ENCODE peak calls at places on chromosomes 3 and 15, in five cellular contexts. One of them, this sample, is unnamed.

GRCh38 chr15:98076021-98076816 is 115.7 kb downstream of the ARRDC4 start:
- DNase-seq in body of pancreas: no peak
- DNase-seq in lower leg skin: no peak
- DNase-seq in A549: peak
- DNase-seq in uterus: peak
- DNase-seq in this sample: no peak

GRCh38 chr3:113132571-113132996 is 78.8 kb upstream of the BOC start:
- DNase-seq in body of pancreas: no peak
- DNase-seq in lower leg skin: no peak
- DNase-seq in A549: no peak
- DNase-seq in uterus: no peak
- DNase-seq in this sample: no peak

GRCh38 chr3:47578119-47578630 is 490 bp downstream of the CSPG5 start:
- DNase-seq in body of pancreas: peak
- DNase-seq in lower leg skin: no peak
- DNase-seq in A549: no peak
- DNase-seq in uterus: peak
- DNase-seq in this sample: peak

GRCh38 chr3:99920530-99921376 is 103.1 kb downstream of the CMSS1 start:
- DNase-seq in body of pancreas: peak
- DNase-seq in lower leg skin: peak
- DNase-seq in A549: peak
- DNase-seq in uterus: peak
- DNase-seq in this sample: no peak

GRCh38 chr3:143367171-143367570 is 247.6 kb downstream of the CHST2 start:
- DNase-seq in body of pancreas: no peak
- DNase-seq in lower leg skin: no peak
- DNase-seq in A549: no peak
- DNase-seq in uterus: no peak
- DNase-seq in this sample: no peak

GRCh38 chr15:98421419-98422085 is 226.8 kb upstream of the IGF1R start:
- DNase-seq in body of pancreas: peak
- DNase-seq in lower leg skin: peak
- DNase-seq in A549: peak
- DNase-seq in uterus: peak
- DNase-seq in this sample: peak

GRCh38 chr3:129365779-129366178 is 62.7 kb downstream of the EFCAB12 start:
- DNase-seq in body of pancreas: no peak
- DNase-seq in lower leg skin: no peak
- DNase-seq in A549: no peak
- DNase-seq in uterus: no peak
- DNase-seq in this sample: no peak

GRCh38 chr3:105274958-105275357 is 91.8 kb upstream of the ALCAM start:
- DNase-seq in body of pancreas: no peak
- DNase-seq in lower leg skin: no peak
- DNase-seq in A549: peak
- DNase-seq in uterus: no peak
- DNase-seq in this sample: no peak

GRCh38 chr15:31293655-31294054 is 33.0 kb upstream of the KLF13 start:
- DNase-seq in body of pancreas: no peak
- DNase-seq in lower leg skin: no peak
- DNase-seq in A549: no peak
- DNase-seq in uterus: no peak
- DNase-seq in this sample: no peak

GRCh38 chr3:121883507-121883906 is 10.7 kb upstream of the SLC15A2 start:
- DNase-seq in body of pancreas: no peak
- DNase-seq in lower leg skin: no peak
- DNase-seq in A549: peak
- DNase-seq in uterus: no peak
- DNase-seq in this sample: no peak

GRCh38 chr15:47705601-47706000 is 11.7 kb upstream of the SEMA6D start:
- DNase-seq in body of pancreas: peak
- DNase-seq in lower leg skin: no peak
- DNase-seq in A549: no peak
- DNase-seq in uterus: no peak
- DNase-seq in this sample: no peak

GRCh38 chr3:158847466-158847849 is 45.6 kb downstream of the MFSD1 start:
- DNase-seq in body of pancreas: no peak
- DNase-seq in lower leg skin: no peak
- DNase-seq in A549: no peak
- DNase-seq in uterus: no peak
- DNase-seq in this sample: no peak

GRCh38 chr3:17125738-17126137 is 241.0 kb downstream of the PLCL2 start:
- DNase-seq in body of pancreas: no peak
- DNase-seq in lower leg skin: no peak
- DNase-seq in A549: no peak
- DNase-seq in uterus: no peak
- DNase-seq in this sample: no peak

GRCh38 chr3:127764841-127765362 is 57.4 kb downstream of the MGLL start:
- DNase-seq in body of pancreas: no peak
- DNase-seq in lower leg skin: no peak
- DNase-seq in A549: no peak
- DNase-seq in uterus: no peak
- DNase-seq in this sample: no peak

GRCh38 chr3:107662586-107662985 is 139.8 kb downstream of the BBX start:
- DNase-seq in body of pancreas: no peak
- DNase-seq in lower leg skin: no peak
- DNase-seq in A549: no peak
- DNase-seq in uterus: no peak
- DNase-seq in this sample: no peak

GRCh38 chr3:45462522-45463262 is 74.3 kb downstream of the LARS2 start:
- DNase-seq in body of pancreas: no peak
- DNase-seq in lower leg skin: no peak
- DNase-seq in A549: no peak
- DNase-seq in uterus: no peak
- DNase-seq in this sample: peak

GRCh38 chr3:41193822-41194539 is 5.3 kb upstream of the CTNNB1 start:
- DNase-seq in body of pancreas: no peak
- DNase-seq in lower leg skin: no peak
- DNase-seq in A549: no peak
- DNase-seq in uterus: no peak
- DNase-seq in this sample: no peak

GRCh38 chr15:87752250-87752951 is 504.1 kb downstream of the NTRK3 start:
- DNase-seq in body of pancreas: no peak
- DNase-seq in lower leg skin: no peak
- DNase-seq in A549: peak
- DNase-seq in uterus: no peak
- DNase-seq in this sample: no peak

GRCh38 chr15:60347480-60348069 is 50.2 kb downstream of the ANXA2 start:
- DNase-seq in body of pancreas: no peak
- DNase-seq in lower leg skin: no peak
- DNase-seq in A549: no peak
- DNase-seq in uterus: no peak
- DNase-seq in this sample: no peak

GRCh38 chr3:152127058-152127457 is 141.7 kb upstream of the MBNL1 start:
- DNase-seq in body of pancreas: no peak
- DNase-seq in lower leg skin: no peak
- DNase-seq in A549: no peak
- DNase-seq in uterus: no peak
- DNase-seq in this sample: peak

GRCh38 chr3:182470187-182470586 is 323.1 kb upstream of the ATP11B start:
- DNase-seq in body of pancreas: no peak
- DNase-seq in lower leg skin: no peak
- DNase-seq in A549: no peak
- DNase-seq in uterus: no peak
- DNase-seq in this sample: no peak

GRCh38 chr3:143526016-143526540 is 322.2 kb downstream of the SLC9A9 start:
- DNase-seq in body of pancreas: no peak
- DNase-seq in lower leg skin: no peak
- DNase-seq in A549: no peak
- DNase-seq in uterus: no peak
- DNase-seq in this sample: no peak

GRCh38 chr3:183762304-183762703 is 63.1 kb downstream of the MAP6D1 start:
- DNase-seq in body of pancreas: no peak
- DNase-seq in lower leg skin: no peak
- DNase-seq in A549: no peak
- DNase-seq in uterus: no peak
- DNase-seq in this sample: no peak

GRCh38 chr15:62455441-62455921 is 290.4 kb upstream of the C2CD4B start:
- DNase-seq in body of pancreas: no peak
- DNase-seq in lower leg skin: no peak
- DNase-seq in A549: no peak
- DNase-seq in uterus: no peak
- DNase-seq in this sample: no peak

GRCh38 chr15:67125589-67126502 is 60.4 kb downstream of the SMAD3 start:
- DNase-seq in body of pancreas: peak
- DNase-seq in lower leg skin: peak
- DNase-seq in A549: peak
- DNase-seq in uterus: peak
- DNase-seq in this sample: no peak

GRCh38 chr3:130897316-130897715 is 3.4 kb downstream of the ATP2C1 start:
- DNase-seq in body of pancreas: no peak
- DNase-seq in lower leg skin: no peak
- DNase-seq in A549: no peak
- DNase-seq in uterus: no peak
- DNase-seq in this sample: no peak

GRCh38 chr15:39781967-39782292 is 711 bp downstream of the FSIP1 start:
- DNase-seq in body of pancreas: no peak
- DNase-seq in lower leg skin: no peak
- DNase-seq in A549: no peak
- DNase-seq in uterus: no peak
- DNase-seq in this sample: no peak

DNA sequence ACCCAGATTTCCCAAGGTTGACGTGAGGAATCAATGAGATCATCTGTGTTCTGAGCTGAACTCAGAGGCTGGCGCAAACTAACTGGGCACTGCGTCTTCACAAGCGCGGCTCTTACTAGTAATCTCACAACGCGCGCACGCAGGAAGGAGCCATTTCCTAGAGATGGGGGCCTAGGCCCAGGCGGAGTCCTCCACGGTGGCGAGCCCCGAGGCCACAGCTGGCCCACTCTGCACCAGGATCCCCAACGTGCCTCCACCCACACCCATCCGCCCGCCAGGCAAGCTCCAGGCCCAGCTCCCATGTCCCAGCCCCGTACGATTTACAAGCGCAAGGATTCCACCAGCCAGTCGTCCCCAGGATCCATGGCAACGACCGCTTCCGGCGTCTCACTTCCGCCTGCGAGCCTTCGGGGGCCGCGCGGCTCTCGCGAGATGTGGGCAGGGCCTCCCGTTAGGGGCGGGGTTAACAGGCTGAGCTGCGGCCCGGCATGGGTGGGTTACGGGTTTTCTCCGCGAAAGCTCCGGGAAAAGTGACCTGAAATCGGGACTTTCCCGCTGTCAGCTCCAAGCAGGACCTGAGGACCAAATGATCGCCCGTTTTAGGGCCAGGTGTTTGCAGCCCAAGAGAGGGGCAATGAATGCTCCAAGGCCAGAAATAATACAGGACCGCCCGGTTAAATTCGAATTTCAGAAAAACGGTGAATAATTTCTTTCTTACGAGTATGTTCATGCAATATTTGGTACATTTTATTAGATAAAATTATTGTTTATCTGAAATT is at the start of gene WDR73:
- DNase-seq in body of pancreas: peak
- DNase-seq in lower leg skin: peak
- DNase-seq in A549: peak
- DNase-seq in uterus: peak
- DNase-seq in this sample: peak
- TF ChIP-seq POLR2A in body of pancreas: peak
- TF ChIP-seq POLR2A in lower leg skin: no peak
- TF ChIP-seq POLR2A in A549: peak
- TF ChIP-seq POLR2A in uterus: peak
- TF ChIP-seq POLR2A in this sample: peak

DNA sequence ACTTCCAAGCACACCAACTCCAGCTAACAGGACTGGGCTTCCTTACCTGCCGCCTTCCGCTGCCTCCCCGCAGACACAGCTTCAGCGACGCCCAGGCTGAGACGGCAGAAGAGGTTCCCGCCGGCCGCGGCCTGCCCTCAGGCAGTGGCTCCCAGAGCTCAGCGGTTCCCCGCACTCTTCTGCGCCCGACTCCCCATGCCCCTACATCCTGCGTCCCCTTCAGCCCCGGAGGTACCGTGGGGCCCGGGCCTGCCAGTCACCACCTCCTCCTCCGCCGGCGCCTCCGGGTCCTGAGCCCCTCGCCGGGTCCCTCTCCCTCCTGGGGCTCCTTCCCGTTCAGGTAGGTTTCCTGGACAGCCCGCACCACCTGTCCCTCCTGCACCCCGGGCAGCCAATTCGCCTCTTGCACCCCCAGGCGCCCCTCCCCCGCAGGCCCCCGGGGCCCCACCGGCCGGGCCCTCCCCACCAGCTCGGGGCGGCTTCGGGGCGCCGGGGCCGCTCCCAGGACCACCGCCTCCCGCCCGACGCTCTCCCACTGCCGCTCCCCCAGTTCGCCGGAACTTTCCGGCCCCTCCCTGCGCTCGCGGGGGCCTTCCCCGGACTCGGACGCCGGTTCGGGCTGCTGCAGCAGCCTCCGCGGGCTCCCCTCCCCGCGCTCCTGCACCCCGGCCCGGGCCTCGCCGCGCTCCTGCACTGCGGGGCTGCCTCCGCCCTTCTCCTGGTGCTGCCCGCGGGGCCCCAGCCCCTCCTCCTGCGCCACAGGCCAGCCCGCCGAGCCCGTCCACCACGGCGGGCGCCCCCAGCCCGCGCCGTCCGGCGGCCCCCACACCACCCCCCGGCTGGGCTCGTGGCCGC is at the start of gene TNK2:
- DNase-seq in body of pancreas: peak
- DNase-seq in lower leg skin: no peak
- DNase-seq in A549: no peak
- DNase-seq in uterus: no peak
- DNase-seq in this sample: no peak
- TF ChIP-seq POLR2A in body of pancreas: no peak
- TF ChIP-seq POLR2A in lower leg skin: no peak
- TF ChIP-seq POLR2A in A549: no peak
- TF ChIP-seq POLR2A in uterus: no peak
- TF ChIP-seq POLR2A in this sample: no peak

DNA sequence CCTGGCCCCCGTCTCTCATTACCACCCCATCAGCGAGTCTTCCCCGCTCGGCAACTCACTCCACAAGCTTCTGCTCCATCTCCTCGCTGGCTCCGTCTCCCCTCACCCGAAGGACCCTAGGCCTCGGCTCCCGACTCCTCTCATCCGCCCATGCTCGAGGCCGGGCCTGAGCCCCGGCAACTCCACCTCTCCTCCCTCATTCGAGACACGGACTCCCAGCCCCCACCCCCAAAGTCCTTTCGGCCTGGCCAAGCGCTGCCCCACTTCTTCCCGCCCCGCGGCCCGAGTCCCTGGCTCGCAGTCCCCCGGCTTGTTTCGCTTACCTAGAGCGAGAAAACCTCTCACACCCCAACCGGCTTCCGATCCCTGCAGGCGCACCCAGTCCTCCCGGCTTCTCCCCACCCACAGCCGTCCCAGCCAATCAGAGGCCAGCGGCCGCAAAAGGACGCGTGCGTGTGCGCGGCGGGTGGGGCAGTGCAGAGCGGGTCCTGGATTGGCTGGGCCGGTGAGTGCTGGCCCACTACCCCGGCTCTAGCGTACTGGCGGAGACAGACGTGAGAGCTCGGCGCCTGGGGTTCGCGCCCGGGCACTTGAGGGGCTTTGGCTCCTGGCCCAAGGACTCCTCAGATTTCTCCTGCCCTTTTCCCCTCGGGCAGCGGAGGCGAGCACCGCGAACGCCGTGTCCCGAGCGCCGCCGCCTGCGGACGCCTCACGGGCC is at the start of gene HIGD1A:
- DNase-seq in body of pancreas: peak
- DNase-seq in lower leg skin: peak
- DNase-seq in A549: peak
- DNase-seq in uterus: peak
- DNase-seq in this sample: peak
- TF ChIP-seq POLR2A in body of pancreas: peak
- TF ChIP-seq POLR2A in lower leg skin: peak
- TF ChIP-seq POLR2A in A549: peak
- TF ChIP-seq POLR2A in uterus: peak
- TF ChIP-seq POLR2A in this sample: peak

GRCh38 chr15:44426975-44427755 is at the start of gene CTDSPL2:
- DNase-seq in body of pancreas: peak
- DNase-seq in lower leg skin: peak
- DNase-seq in A549: peak
- DNase-seq in uterus: peak
- DNase-seq in this sample: peak
- TF ChIP-seq POLR2A in body of pancreas: peak
- TF ChIP-seq POLR2A in lower leg skin: peak
- TF ChIP-seq POLR2A in A549: peak
- TF ChIP-seq POLR2A in uterus: peak
- TF ChIP-seq POLR2A in this sample: peak

This sample was measured in GM12891.